ENCODE peak calls at places on chromosomes 7 and 10, in five cellular contexts. U, X, M, W and V are unnamed samples. For H3K4me1, the result is how much of the 10 kb centered on the place peaks cover.

GRCh38 chr7:74183142-74183541 is 9.0 kb downstream of the EIF4H start:
- DNase-seq in U (no peak), X (no peak), M (no peak), W (no peak), V (no peak)

GRCh38 chr7:17408245-17408903 is 109.9 kb downstream of the AHR start:
- DNase-seq in U (peak), X (peak), M (peak), W (no peak), V (peak)

GRCh38 chr10:132111871-132112341 is 46.2 kb downstream of the JAKMIP3 start:
- DNase-seq in U (no peak), X (no peak), M (no peak), W (no peak), V (no peak)

GRCh38 chr7:572668-573495 is 53.2 kb upstream of the PDGFA start:
- DNase-seq in U (no peak), X (no peak), M (no peak), W (no peak), V (no peak)

GRCh38 chr7:84139986-84140729 is 54.4 kb downstream of the SEMA3A start:
- DNase-seq in U (no peak), X (peak), M (no peak), W (no peak), V (no peak)

GRCh38 chr7:141053626-141054025 is 20.2 kb upstream of the TMEM178B start:
- DNase-seq in U (no peak), X (no peak), M (no peak), W (no peak), V (no peak)

GRCh38 chr10:37436361-37436760 is 311.0 kb downstream of the ANKRD30A start:
- DNase-seq in U (no peak), X (no peak), M (no peak), W (peak), V (no peak)

GRCh38 chr10:62454696-62455451 is 80.7 kb downstream of the ZNF365 start:
- DNase-seq in U (peak), X (no peak), M (peak), W (no peak), V (peak)

GRCh38 chr7:115417662-115418061 is 495.8 kb downstream of the MDFIC start:
- DNase-seq in U (no peak), X (no peak), M (no peak), W (no peak), V (no peak)

GRCh38 chr7:158923928-158924511 is 67.7 kb downstream of the DYNC2I1 start:
- DNase-seq in U (no peak), X (no peak), M (no peak), W (no peak), V (no peak)

GRCh38 chr7:151088019-151088855 is 2.0 kb downstream of the AGAP3 start:
- DNase-seq in U (peak), X (peak), M (peak), W (no peak), V (peak)

GRCh38 chr10:34491666-34492065 is 323.4 kb downstream of the PARD3 start:
- DNase-seq in U (no peak), X (no peak), M (peak), W (no peak), V (no peak)

GRCh38 chr7:46156835-46157234 is 235.8 kb upstream of the IGFBP3 start:
- DNase-seq in U (no peak), X (no peak), M (no peak), W (no peak), V (no peak)

GRCh38 chr7:31724696-31725095 is 37.7 kb downstream of the PPP1R17 start:
- DNase-seq in U (no peak), X (peak), M (no peak), W (no peak), V (peak)

GRCh38 chr7:40987571-40987970 is 715.3 kb downstream of the INHBA start:
- DNase-seq in U (no peak), X (no peak), M (peak), W (no peak), V (no peak)

GRCh38 chr10:123645016-123645415 is 21.1 kb upstream of the GPR26 start:
- DNase-seq in U (no peak), X (no peak), M (no peak), W (no peak), V (no peak)

GRCh38 chr10:95660283-95660682 is 3.8 kb upstream of the ALDH18A1 start:
- DNase-seq in U (no peak), X (no peak), M (peak), W (no peak), V (peak)

GRCh38 chr10:23294638-23295247 is 49.9 kb downstream of the C10orf67 start:
- DNase-seq in U (no peak), X (no peak), M (peak), W (peak), V (no peak)

GRCh38 chr7:69932034-69932628 is 333.9 kb downstream of the AUTS2 start:
- DNase-seq in U (no peak), X (no peak), M (peak), W (no peak), V (peak)

GRCh38 chr7:124702385-124702784 is 63.2 kb downstream of the GPR37 start:
- DNase-seq in U (no peak), X (no peak), M (peak), W (no peak), V (peak)

GRCh38 chr10:15113766-15114165 is 16.6 kb downstream of the RPP38 start:
- DNase-seq in U (no peak), X (no peak), M (no peak), W (no peak), V (no peak)

GRCh38 chr7:57868771-57869483 is 418.9 kb downstream of the ZNF716 start:
- DNase-seq in U (peak), X (no peak), M (no peak), W (no peak), V (no peak)

GRCh38 chr10:23968296-23968695 is 240.6 kb upstream of the KIAA1217 start:
- DNase-seq in U (no peak), X (no peak), M (no peak), W (no peak), V (peak)

GRCh38 chr10:110498087-110498981 is 627 bp downstream of the DUSP5 start:
- DNase-seq in U (peak), X (peak), M (peak), W (peak), V (no peak)

GRCh38 chr7:106537119-106537518 is 123.8 kb downstream of the CCDC71L start:
- DNase-seq in U (no peak), X (peak), M (no peak), W (no peak), V (no peak)

GRCh38 chr7:69412331-69413146 is 185.7 kb upstream of the AUTS2 start:
- DNase-seq in U (peak), X (no peak), M (peak), W (no peak), V (no peak)

GRCh38 chr10:48834189-48834965 is 105.3 kb downstream of the LRRC18 start:
- DNase-seq in U (no peak), X (no peak), M (no peak), W (no peak), V (no peak)

GRCh38 chr7:130922206-130923112 is 188.5 kb upstream of the KLF14 start:
- DNase-seq in U (no peak), X (no peak), M (no peak), W (no peak), V (no peak)

GRCh38 chr10:4671451-4672145 is 154.4 kb upstream of the AKR1E2 start:
- DNase-seq in U (no peak), X (no peak), M (peak), W (no peak), V (peak)

GRCh38 chr10:26474062-26474461 is 35.9 kb downstream of the APBB1IP start:
- DNase-seq in U (no peak), X (no peak), M (no peak), W (no peak), V (no peak)

GRCh38 chr10:79433324-79434222 is 11.9 kb downstream of the ZCCHC24 start:
- DNase-seq in U (no peak), X (no peak), M (no peak), W (no peak), V (no peak)

GRCh38 chr7:18508441-18509427 is 13.2 kb downstream of the HDAC9 start:
- DNase-seq in U (no peak), X (peak), M (peak), W (peak), V (peak)

GRCh38 chr7:114409750-114410149 is 4.9 kb upstream of the FOXP2 start:
- DNase-seq in U (no peak), X (no peak), M (no peak), W (no peak), V (peak)

GRCh38 chr7:42745357-42746022 is 166.4 kb downstream of the C7orf25 start:
- DNase-seq in U (peak), X (no peak), M (peak), W (peak), V (no peak)

GRCh38 chr7:1569440-1569832 is 396 bp downstream of the PSMG3 start:
- DNase-seq in U (no peak), X (no peak), M (peak), W (no peak), V (no peak)

GRCh38 chr10:131238669-131239280 is 72.7 kb downstream of the TCERG1L start:
- DNase-seq in U (no peak), X (no peak), M (no peak), W (no peak), V (no peak)

DNA sequence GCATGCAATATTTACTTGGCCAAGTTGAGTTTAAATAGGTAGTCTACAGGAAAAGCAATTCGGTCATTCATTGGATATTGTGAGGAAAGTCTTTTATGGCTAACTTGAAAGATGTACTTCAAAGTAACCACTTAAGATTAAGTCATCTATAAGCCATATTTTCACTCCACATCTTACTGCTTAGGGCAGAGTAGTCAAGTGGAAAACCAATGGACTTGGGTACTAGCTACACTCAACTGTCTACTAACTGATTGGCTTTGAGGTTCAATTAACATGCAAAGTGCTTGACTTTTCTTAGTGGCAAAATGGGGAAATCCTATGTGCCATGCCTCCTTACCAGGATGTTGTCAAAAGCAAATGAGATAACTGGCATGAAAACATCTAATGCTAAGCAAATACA is 51.0 kb downstream of the CAV1 start:
- DNase-seq in U (no peak), X (no peak), M (no peak), W (no peak), V (no peak)
- H3K4me1 ChIP-seq in U (under half), X (half or more), M (under half), W (under half), V (under half)

GRCh38 chr10:116893686-116894037 is 44.4 kb downstream of the ENO4 start:
- DNase-seq in U (no peak), X (no peak), M (no peak), W (no peak), V (no peak)

GRCh38 chr10:116888380-116889055 is 39.2 kb downstream of the ENO4 start:
- DNase-seq in U (peak), X (peak), M (peak), W (no peak), V (peak)

GRCh38 chr10:116891208-116891607 is 41.9 kb downstream of the ENO4 start:
- DNase-seq in U (no peak), X (peak), M (peak), W (no peak), V (no peak)

GRCh38 chr10:116889066-116889465 is 39.8 kb downstream of the ENO4 start:
- DNase-seq in U (no peak), X (no peak), M (no peak), W (no peak), V (no peak)

DNA sequence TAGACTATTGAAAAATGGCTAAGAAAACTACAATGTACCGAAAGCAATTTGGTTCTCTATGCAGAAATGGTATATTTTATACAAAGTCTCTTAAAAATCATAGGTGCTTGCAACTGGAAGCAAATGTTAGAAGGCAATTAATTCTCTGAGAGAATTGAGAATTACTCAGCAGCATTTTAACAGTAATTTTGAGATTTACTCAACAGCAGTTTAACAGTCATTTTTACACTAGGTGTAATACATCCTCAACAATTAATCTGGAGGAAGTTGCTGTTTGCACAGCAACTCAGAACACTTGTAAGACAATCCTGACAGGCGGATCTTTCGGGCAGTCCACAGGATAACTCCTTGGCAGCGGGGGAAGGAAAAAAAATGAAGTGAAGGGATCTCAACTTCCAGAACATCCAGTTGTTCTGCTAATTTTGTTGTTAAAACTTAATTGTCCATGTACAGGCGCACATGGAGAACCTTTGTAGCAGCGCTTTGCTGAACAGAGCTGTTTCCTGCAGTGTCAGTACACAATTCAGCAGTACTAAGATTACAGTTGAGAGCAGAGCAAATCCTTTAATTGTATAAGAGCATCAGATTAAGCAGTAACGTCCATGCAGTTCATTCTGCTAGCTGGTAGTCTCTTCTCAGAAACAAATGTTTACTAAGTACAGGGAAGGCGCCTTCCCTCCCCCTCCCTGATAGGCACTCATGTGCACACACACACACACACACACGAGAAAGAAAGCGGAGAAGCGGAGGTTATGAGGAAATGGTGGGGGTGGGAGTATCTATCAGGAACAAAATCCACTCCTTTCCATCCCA is 43.8 kb downstream of the ENO4 start:
- DNase-seq in U (no peak), X (peak), M (peak), W (no peak), V (no peak)
- H3K27ac ChIP-seq in U (no peak), X (no peak), M (no peak), W (no peak), V (no peak)

GRCh38 chr7:27171636-27172387 is 2.3 kb downstream of the HOXA10 start:
- DNase-seq in U (no peak), X (no peak), M (peak), W (no peak), V (peak)

GRCh38 chr7:27172823-27173411 is 1.2 kb downstream of the HOXA10 start:
- DNase-seq in U (no peak), X (peak), M (peak), W (no peak), V (peak)

GRCh38 chr7:27170936-27171635 is 3.0 kb downstream of the HOXA10 start:
- DNase-seq in U (no peak), X (peak), M (peak), W (no peak), V (peak)

GRCh38 chr7:27173412-27174076 is 576 bp downstream of the HOXA10 start:
- DNase-seq in U (no peak), X (peak), M (peak), W (no peak), V (no peak)

GRCh38 chr7:27172388-27172774 is 1.7 kb downstream of the HOXA10 start:
- DNase-seq in U (no peak), X (peak), M (peak), W (no peak), V (peak)
- H3K4me1 ChIP-seq in U (under half), X (half or more), M (under half), W (under half), V (under half)

GRCh38 chr10:129718548-129719414 is 245.3 kb downstream of the EBF3 start:
- DNase-seq in U (no peak), X (no peak), M (no peak), W (no peak), V (peak)

GRCh38 chr10:129715805-129716785 is 248.0 kb downstream of the EBF3 start:
- DNase-seq in U (no peak), X (no peak), M (no peak), W (no peak), V (no peak)

GRCh38 chr10:129717816-129718547 is 246.1 kb downstream of the EBF3 start:
- DNase-seq in U (no peak), X (no peak), M (no peak), W (no peak), V (no peak)

GRCh38 chr10:129719889-129720590 is 244.0 kb downstream of the EBF3 start:
- DNase-seq in U (no peak), X (no peak), M (no peak), W (no peak), V (no peak)

GRCh38 chr10:129719415-129719739 is 244.7 kb downstream of the EBF3 start:
- DNase-seq in U (no peak), X (no peak), M (no peak), W (no peak), V (no peak)
- H3K27ac ChIP-seq in U (no peak), X (no peak), M (no peak), W (no peak), V (no peak)

DNA sequence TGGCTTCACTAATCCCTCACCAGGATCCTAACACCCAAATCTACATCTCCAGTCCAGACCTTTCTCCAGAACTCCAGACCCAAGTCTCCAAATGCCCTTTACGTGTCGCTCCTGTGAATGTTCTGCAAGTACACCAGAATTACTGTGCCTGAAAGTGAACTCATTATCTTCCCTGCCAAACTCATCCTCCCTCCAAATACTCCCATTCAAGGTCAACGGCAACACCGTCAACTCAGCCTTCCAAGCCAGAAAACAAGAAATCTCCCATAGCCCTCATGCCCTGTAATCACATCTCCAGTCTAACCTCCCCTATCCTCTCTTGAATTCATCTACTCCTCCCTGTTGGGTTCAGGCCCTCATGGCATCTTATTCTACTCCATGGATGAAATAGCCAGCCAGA is 12.3 kb downstream of the CREB3L2 start:
- DNase-seq in U (no peak), X (no peak), M (no peak), W (no peak), V (no peak)
- H3K4me1 ChIP-seq in U (under half), X (half or more), M (under half), W (half or more), V (under half)

DNA sequence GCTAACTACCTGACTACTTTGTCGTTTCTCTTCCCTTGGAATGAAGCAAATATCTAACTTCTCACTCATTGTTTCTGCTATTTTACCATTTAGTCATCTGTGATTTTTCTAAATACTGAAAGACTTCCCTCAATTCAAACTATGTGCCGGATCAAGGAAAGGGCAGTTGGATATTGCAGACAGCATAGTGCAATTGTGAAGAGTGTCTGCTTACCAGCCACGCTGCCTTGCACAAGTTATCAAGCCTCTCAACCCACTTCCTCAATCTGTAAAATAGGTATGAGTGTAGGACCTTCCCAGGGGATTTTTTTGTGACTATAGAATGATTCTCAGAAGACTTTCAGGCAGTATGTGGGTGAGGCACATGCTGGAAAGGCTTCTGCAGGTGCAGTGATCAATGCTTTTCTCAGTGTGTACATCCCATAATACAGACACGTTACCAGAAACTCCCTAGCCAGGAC is 54.3 kb downstream of the EGFR start:
- DNase-seq in U (no peak), X (no peak), M (no peak), W (no peak), V (no peak)
- H3K27ac ChIP-seq in U (peak), X (no peak), M (peak), W (no peak), V (peak)